ENCODE peak calls at places on chromosomes 5 and 9, in four cellular contexts. One of them, this sample, is unnamed.

GRCh38 chr5:42377496-42377895 is 45.7 kb upstream of the GHR start:
- DNase-seq in nucleus accumbens: no peak
- DNase-seq in amniotic stem cell: no peak
- DNase-seq in activated T-helper 2 cell treated with anti-CD3 and anti-CD28 coated beads, Interferon-gamma antibody, Interleukin-2, Interleukin-4, amounts not matched to agents 10 μg/mL and 5 μg/mL and 100 μg/mL, durations not matched to agents 14 hours and 24 hours and 36 hours: no peak
- DNase-seq in this sample: no peak

GRCh38 chr5:172798422-172799215 is 27.6 kb upstream of the DUSP1 start:
- DNase-seq in nucleus accumbens: no peak
- DNase-seq in amniotic stem cell: peak; percentile 70
- DNase-seq in activated T-helper 2 cell treated with anti-CD3 and anti-CD28 coated beads, Interferon-gamma antibody, Interleukin-2, Interleukin-4, amounts not matched to agents 10 μg/mL and 5 μg/mL and 100 μg/mL, durations not matched to agents 14 hours and 24 hours and 36 hours: no peak
- DNase-seq in this sample: peak; percentile 81

GRCh38 chr5:80955082-80955481 is 5.1 kb upstream of the RASGRF2 start:
- DNase-seq in nucleus accumbens: no peak
- DNase-seq in amniotic stem cell: no peak
- DNase-seq in activated T-helper 2 cell treated with anti-CD3 and anti-CD28 coated beads, Interferon-gamma antibody, Interleukin-2, Interleukin-4, amounts not matched to agents 10 μg/mL and 5 μg/mL and 100 μg/mL, durations not matched to agents 14 hours and 24 hours and 36 hours: no peak
- DNase-seq in this sample: no peak

GRCh38 chr9:107158321-107158720 is 124.8 kb upstream of the RAD23B start:
- DNase-seq in nucleus accumbens: no peak
- DNase-seq in amniotic stem cell: peak; percentile 21
- DNase-seq in activated T-helper 2 cell treated with anti-CD3 and anti-CD28 coated beads, Interferon-gamma antibody, Interleukin-2, Interleukin-4, amounts not matched to agents 10 μg/mL and 5 μg/mL and 100 μg/mL, durations not matched to agents 14 hours and 24 hours and 36 hours: no peak
- DNase-seq in this sample: no peak

GRCh38 chr9:126673689-126674364 is 60.1 kb downstream of the LMX1B start:
- DNase-seq in nucleus accumbens: no peak
- DNase-seq in amniotic stem cell: no peak
- DNase-seq in activated T-helper 2 cell treated with anti-CD3 and anti-CD28 coated beads, Interferon-gamma antibody, Interleukin-2, Interleukin-4, amounts not matched to agents 10 μg/mL and 5 μg/mL and 100 μg/mL, durations not matched to agents 14 hours and 24 hours and 36 hours: no peak
- DNase-seq in this sample: no peak

GRCh38 chr9:77221431-77221830 is 44.1 kb downstream of the VPS13A start:
- DNase-seq in nucleus accumbens: no peak
- DNase-seq in amniotic stem cell: no peak
- DNase-seq in activated T-helper 2 cell treated with anti-CD3 and anti-CD28 coated beads, Interferon-gamma antibody, Interleukin-2, Interleukin-4, amounts not matched to agents 10 μg/mL and 5 μg/mL and 100 μg/mL, durations not matched to agents 14 hours and 24 hours and 36 hours: no peak
- DNase-seq in this sample: no peak

GRCh38 chr9:124260769-124261603 is 3.2 kb downstream of the NEK6 start:
- DNase-seq in nucleus accumbens: no peak
- DNase-seq in amniotic stem cell: peak; percentile 69
- DNase-seq in activated T-helper 2 cell treated with anti-CD3 and anti-CD28 coated beads, Interferon-gamma antibody, Interleukin-2, Interleukin-4, amounts not matched to agents 10 μg/mL and 5 μg/mL and 100 μg/mL, durations not matched to agents 14 hours and 24 hours and 36 hours: no peak
- DNase-seq in this sample: no peak

GRCh38 chr5:172616730-172617129 is 24.3 kb upstream of the NEURL1B start:
- DNase-seq in nucleus accumbens: no peak
- DNase-seq in amniotic stem cell: no peak
- DNase-seq in activated T-helper 2 cell treated with anti-CD3 and anti-CD28 coated beads, Interferon-gamma antibody, Interleukin-2, Interleukin-4, amounts not matched to agents 10 μg/mL and 5 μg/mL and 100 μg/mL, durations not matched to agents 14 hours and 24 hours and 36 hours: no peak
- DNase-seq in this sample: no peak

GRCh38 chr9:14075218-14075617 is 238.7 kb downstream of the NFIB start:
- DNase-seq in nucleus accumbens: no peak
- DNase-seq in amniotic stem cell: no peak
- DNase-seq in activated T-helper 2 cell treated with anti-CD3 and anti-CD28 coated beads, Interferon-gamma antibody, Interleukin-2, Interleukin-4, amounts not matched to agents 10 μg/mL and 5 μg/mL and 100 μg/mL, durations not matched to agents 14 hours and 24 hours and 36 hours: no peak
- DNase-seq in this sample: no peak

GRCh38 chr5:103469288-103470065 is 93.1 kb downstream of the NUDT12 start:
- DNase-seq in nucleus accumbens: no peak
- DNase-seq in amniotic stem cell: no peak
- DNase-seq in activated T-helper 2 cell treated with anti-CD3 and anti-CD28 coated beads, Interferon-gamma antibody, Interleukin-2, Interleukin-4, amounts not matched to agents 10 μg/mL and 5 μg/mL and 100 μg/mL, durations not matched to agents 14 hours and 24 hours and 36 hours: no peak
- DNase-seq in this sample: no peak

GRCh38 chr5:87138091-87138819 is 129.4 kb upstream of the RASA1 start:
- DNase-seq in nucleus accumbens: no peak
- DNase-seq in amniotic stem cell: no peak
- DNase-seq in activated T-helper 2 cell treated with anti-CD3 and anti-CD28 coated beads, Interferon-gamma antibody, Interleukin-2, Interleukin-4, amounts not matched to agents 10 μg/mL and 5 μg/mL and 100 μg/mL, durations not matched to agents 14 hours and 24 hours and 36 hours: no peak
- DNase-seq in this sample: no peak

GRCh38 chr5:98942849-98943248 is 14.0 kb upstream of the CHD1 start:
- DNase-seq in nucleus accumbens: no peak
- DNase-seq in amniotic stem cell: no peak
- DNase-seq in activated T-helper 2 cell treated with anti-CD3 and anti-CD28 coated beads, Interferon-gamma antibody, Interleukin-2, Interleukin-4, amounts not matched to agents 10 μg/mL and 5 μg/mL and 100 μg/mL, durations not matched to agents 14 hours and 24 hours and 36 hours: no peak
- DNase-seq in this sample: no peak